ENCODE peak calls at places on chromosomes 6 and 20, in nine cellular contexts. S is fibroblast of lung, I is choroid plexus epithelial cell, E is fibroblast of the aortic adventitia, Q is adrenal gland, Y is upper lobe of right lung, K is lung, X is GM12878, G is dorsolateral prefrontal cortex. C is an unnamed sample.
A peak's percentile ranks its signal among the peaks of the same experiment; 100 is the strongest.

GRCh38 chr20:20568604-20569205 is 143.7 kb downstream of the RALGAPA2 start:
- DNase-seq in S (peak; percentile 28), I (peak; percentile 75), E (peak; percentile 68), Q (no peak), Y (no peak), K (no peak), X (no peak), G (peak; percentile 30), C (no peak)

GRCh38 chr20:32820000-32820697 is 395 bp downstream of the MAPRE1 start:
- DNase-seq in S (peak; percentile 56), I (peak; percentile 37), E (peak; percentile 23), Q (peak; percentile 82), Y (peak; percentile 88), K (peak; percentile 74), X (no peak), G (no peak), C (peak; percentile 64)

GRCh38 chr6:70709826-70710225 is 42.1 kb downstream of the SMAP1 start:
- DNase-seq in S (peak; percentile 79), I (peak; percentile 79), E (peak; percentile 68), Q (no peak), Y (no peak), K (no peak), X (no peak), G (no peak), C (no peak)

GRCh38 chr6:123636282-123636681 is 468 bp downstream of the TRDN start:
- DNase-seq in S (no peak), I (no peak), E (no peak), Q (no peak), Y (no peak), K (no peak), X (no peak), G (no peak), C (no peak)

GRCh38 chr20:17825949-17826843 is 126.4 kb downstream of the BANF2 start:
- DNase-seq in S (peak; percentile 36), I (no peak), E (no peak), Q (no peak), Y (no peak), K (no peak), X (peak; percentile 74), G (no peak), C (no peak)

GRCh38 chr6:169188051-169188863 is 65.4 kb downstream of the THBS2 start:
- DNase-seq in S (peak; percentile 99), I (peak; percentile 85), E (peak; percentile 94), Q (no peak), Y (no peak), K (no peak), X (no peak), G (no peak), C (peak; percentile 76)

GRCh38 chr6:45566882-45567281 is 189.1 kb upstream of the SUPT3H start:
- DNase-seq in S (peak; percentile 90), I (peak; percentile 28), E (peak; percentile 31), Q (no peak), Y (no peak), K (no peak), X (no peak), G (no peak), C (peak; percentile 55)

GRCh38 chr20:26163890-26164289 is 467.2 kb upstream of the ZNF337 start:
- DNase-seq in S (peak; percentile 96), I (peak; percentile 66), E (peak; percentile 81), Q (no peak), Y (no peak), K (no peak), X (no peak), G (no peak), C (peak; percentile 56)

GRCh38 chr6:147060636-147061035 is 143.6 kb upstream of the STXBP5 start:
- DNase-seq in S (no peak), I (no peak), E (no peak), Q (no peak), Y (no peak), K (no peak), X (no peak), G (no peak), C (no peak)

GRCh38 chr20:17658648-17658993 is 23.4 kb downstream of the RRBP1 start:
- DNase-seq in S (no peak), I (no peak), E (no peak), Q (no peak), Y (no peak), K (no peak), X (no peak), G (no peak), C (no peak)

GRCh38 chr6:125507987-125508655 is 206.4 kb upstream of the HDDC2 start:
- DNase-seq in S (peak; percentile 5), I (peak; percentile 89), E (peak; percentile 48), Q (no peak), Y (no peak), K (no peak), X (no peak), G (peak; percentile 12), C (no peak)

GRCh38 chr6:43242908-43243648 is at the start of gene TTBK1:
- DNase-seq in S (no peak), I (no peak), E (no peak), Q (no peak), Y (no peak), K (no peak), X (no peak), G (peak; percentile 81), C (no peak)

GRCh38 chr6:33988121-33989015 is 157.5 kb downstream of the GRM4 start:
- DNase-seq in S (no peak), I (no peak), E (no peak), Q (no peak), Y (peak; percentile 57), K (no peak), X (no peak), G (no peak), C (no peak)

GRCh38 chr6:143513410-143513809 is 1.9 kb upstream of the FUCA2 start:
- DNase-seq in S (no peak), I (peak; percentile 25), E (no peak), Q (peak; percentile 23), Y (peak; percentile 68), K (no peak), X (no peak), G (no peak), C (no peak)

GRCh38 chr6:167238169-167238693 is 52.9 kb upstream of the UNC93A start:
- DNase-seq in S (no peak), I (no peak), E (no peak), Q (no peak), Y (no peak), K (no peak), X (no peak), G (no peak), C (no peak)

DNA sequence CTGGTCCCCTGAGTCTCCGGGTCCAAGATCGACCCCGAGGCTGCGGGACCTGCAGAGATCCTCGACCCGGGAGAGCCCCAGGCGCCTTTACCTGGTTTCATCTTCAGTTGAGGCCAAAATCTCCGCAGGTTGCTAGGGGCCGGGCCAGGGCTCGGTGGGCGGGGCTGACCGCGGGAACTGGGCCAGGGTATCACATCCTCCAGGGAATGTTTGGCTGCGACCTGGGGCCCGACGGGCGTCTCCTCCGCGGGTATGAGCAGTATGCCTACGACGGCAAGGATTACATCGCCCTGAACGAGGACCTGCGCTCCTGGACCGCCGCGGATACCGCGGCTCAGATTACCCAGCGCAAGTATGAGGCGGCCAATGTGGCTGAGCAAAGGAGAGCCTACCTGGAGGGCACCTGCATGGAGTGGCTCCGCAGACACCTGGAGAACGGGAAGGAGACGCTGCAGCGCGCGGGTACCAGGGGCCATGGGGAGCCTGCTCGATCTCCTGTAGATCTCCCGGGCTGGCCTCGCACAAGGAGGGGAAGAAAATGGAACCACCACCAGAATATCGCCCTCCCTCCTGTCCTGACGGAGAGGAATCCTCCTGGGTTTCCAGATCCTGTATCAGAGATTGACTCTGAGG is 53.8 kb upstream of the POLR1H start:
- DNase-seq in S (no peak), I (no peak), E (no peak), Q (peak; percentile 46), Y (peak; percentile 82), K (peak; percentile 38), X (no peak), G (no peak), C (no peak)
- H3K4me3 ChIP-seq in S (no peak overlapping the region), I (peak overlapping the region; percentile 51), E (peak overlapping the region; percentile 52), Q (peak overlapping the region; percentile 51), Y (peak overlapping the region; percentile 64), K (no peak overlapping the region), X (peak overlapping the region; percentile 27), G (peak overlapping the region; percentile 61), C (no peak overlapping the region)

DNA sequence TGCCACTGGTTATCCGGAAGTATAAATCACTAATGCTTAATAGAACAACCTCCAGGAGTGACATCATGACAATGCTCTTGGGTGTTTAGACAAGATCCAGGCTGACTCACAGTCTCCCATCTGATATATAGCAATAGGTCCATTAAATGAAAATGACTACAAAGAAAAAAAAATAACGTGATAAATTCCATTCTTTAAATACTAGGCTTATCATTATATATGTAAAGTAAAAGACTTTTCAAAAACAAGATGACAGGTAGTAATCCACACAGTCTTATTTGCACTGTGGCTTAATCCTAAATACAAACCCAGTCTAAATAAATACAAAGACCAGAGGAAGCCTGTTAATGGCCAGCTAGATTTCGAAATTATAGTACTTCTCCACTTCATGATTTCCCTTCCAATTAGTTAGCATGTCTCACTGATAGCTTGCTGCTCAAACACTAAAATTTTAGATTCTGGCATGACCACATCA is 149.1 kb upstream of the BEND3 start:
- DNase-seq in S (peak; percentile 78), I (peak; percentile 74), E (peak; percentile 63), Q (no peak), Y (no peak), K (no peak), X (no peak), G (no peak), C (no peak)
- H3K4me3 ChIP-seq in S (no peak overlapping the region), I (no peak overlapping the region), E (no peak overlapping the region), Q (no peak overlapping the region), Y (no peak overlapping the region), K (no peak overlapping the region), X (no peak overlapping the region), G (no peak overlapping the region), C (no peak overlapping the region)

GRCh38 chr6:31622678-31623077 is 2.2 kb downstream of the PRRC2A start:
- DNase-seq in S (no peak), I (no peak), E (no peak), Q (no peak), Y (peak; percentile 73), K (peak; percentile 50), X (no peak), G (no peak), C (no peak)
- H3K4me3 ChIP-seq in S (peak overlapping the region; percentile 75), I (no peak overlapping the region), E (peak overlapping the region; percentile 93), Q (no peak overlapping the region), Y (no peak overlapping the region), K (no peak overlapping the region), X (peak overlapping the region; percentile 86), G (peak overlapping the region; percentile 79), C (no peak overlapping the region)

GRCh38 chr6:170291271-170292110 is 613 bp upstream of the DLL1 start:
- DNase-seq in S (no peak), I (no peak), E (no peak), Q (no peak), Y (peak; percentile 79), K (no peak), X (no peak), G (peak; percentile 85), C (no peak)

GRCh38 chr6:170292778-170293164 is 1.9 kb upstream of the DLL1 start:
- DNase-seq in S (no peak), I (no peak), E (no peak), Q (no peak), Y (no peak), K (no peak), X (no peak), G (no peak), C (peak; percentile 18)

GRCh38 chr6:170293411-170293844 is 2.5 kb upstream of the DLL1 start:
- DNase-seq in S (no peak), I (no peak), E (no peak), Q (no peak), Y (no peak), K (no peak), X (no peak), G (no peak), C (no peak)

GRCh38 chr6:170290306-170291128 is at the start of gene DLL1:
- DNase-seq in S (peak; percentile 37), I (peak; percentile 38), E (peak; percentile 28), Q (peak; percentile 62), Y (no peak), K (no peak), X (no peak), G (peak; percentile 89), C (peak; percentile 53)

GRCh38 chr6:170292111-170292777 is 1.4 kb upstream of the DLL1 start:
- DNase-seq in S (no peak), I (no peak), E (no peak), Q (no peak), Y (no peak), K (no peak), X (no peak), G (no peak), C (no peak)
- H3K4me3 ChIP-seq in S (no peak overlapping the region), I (no peak overlapping the region), E (no peak overlapping the region), Q (no peak overlapping the region), Y (peak overlapping the region; percentile 81), K (peak overlapping the region; percentile 6), X (peak overlapping the region; percentile 38), G (peak overlapping the region; percentile 80), C (no peak overlapping the region)

C was measured in SJSA1.